ENCODE peak calls at places on chromosomes 1 and 21, in seven cellular contexts. F is tibial nerve, Z is IMR-90, K is Peyer's patch, S is ovary, B is breast epithelium, Q is adrenal gland. W is an unnamed sample.

GRCh38 chr1:39065542-39065941 is 39.4 kb downstream of the NDUFS5 start:
- DNase-seq in Z (no peak), B (no peak), F (no peak), Q (no peak), S (no peak), K (no peak), W (no peak)

GRCh38 chr1:236067854-236068454 is 3.1 kb upstream of the NID1 start:
- DNase-seq in Q (peak; percentile 40), Z (peak; percentile 79), B (no peak), F (no peak), K (no peak), S (no peak), W (no peak)

GRCh38 chr1:71135571-71135970 is 54.7 kb upstream of the ZRANB2 start:
- DNase-seq in B (no peak), K (no peak), Z (no peak), Q (no peak), S (no peak), F (no peak), W (no peak)

GRCh38 chr1:63858153-63858552 is 84.3 kb downstream of the ROR1 start:
- DNase-seq in Q (no peak), F (no peak), S (no peak), B (no peak), Z (no peak), K (no peak), W (no peak)

GRCh38 chr1:223706077-223706988 is 6.0 kb upstream of the CAPN2 start:
- DNase-seq in F (peak; percentile 29), B (no peak), K (no peak), Q (peak; percentile 37), S (peak; percentile 53), Z (peak; percentile 96), W (peak; percentile 42)

GRCh38 chr21:27564684-27565280 is 597.9 kb upstream of the ADAMTS5 start:
- DNase-seq in B (peak; percentile 22), Z (peak; percentile 70), F (peak; percentile 53), S (peak; percentile 18), Q (peak; percentile 60), K (no peak), W (peak; percentile 31)

GRCh38 chr1:198118136-198118535 is 38.7 kb upstream of the NEK7 start:
- DNase-seq in Q (peak; percentile 80), K (no peak), F (peak; percentile 71), Z (peak; percentile 99), S (peak; percentile 67), B (no peak), W (peak; percentile 9)

GRCh38 chr21:38955495-38955894 is 149.8 kb downstream of the ETS2 start:
- DNase-seq in B (no peak), Q (no peak), K (no peak), F (no peak), S (no peak), Z (peak; percentile 77), W (peak; percentile 72)

GRCh38 chr1:83104558-83104957 is 894.4 kb downstream of the TTLL7 start:
- DNase-seq in F (no peak), B (no peak), S (no peak), K (no peak), Z (no peak), Q (no peak), W (no peak)
- H3K4me3 ChIP-seq in F (no peak overlapping the region), B (no peak overlapping the region), S (no peak overlapping the region), K (no peak overlapping the region), Z (no peak overlapping the region), Q (no peak overlapping the region), W (no peak overlapping the region)

DNA sequence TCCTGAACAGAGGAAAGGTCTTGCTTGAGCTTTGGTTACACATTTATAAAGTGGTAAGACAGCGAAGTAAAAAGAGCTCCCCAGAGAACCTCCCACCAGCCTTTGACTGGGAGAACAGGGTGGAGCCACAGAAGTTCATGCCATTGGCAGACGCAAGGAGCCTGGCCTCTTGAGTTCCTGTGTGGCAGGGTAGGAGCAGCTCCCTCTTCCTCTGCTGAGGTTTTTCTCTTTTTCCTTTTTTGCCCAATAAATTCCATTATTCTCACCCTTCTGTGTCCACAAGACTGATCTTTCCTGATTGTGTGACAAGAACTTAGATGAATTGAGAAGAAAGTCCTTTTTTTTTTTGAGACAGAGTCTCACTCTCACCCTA is 4.3 kb downstream of the THEM4 start:
- DNase-seq in Q (no peak), S (no peak), Z (no peak), B (no peak), K (peak; percentile 44), F (no peak), W (no peak)
- TF ChIP-seq POLR2A in Q (no peak), S (no peak), Z (no peak), B (no peak), K (no peak), F (no peak), W (no peak)

DNA sequence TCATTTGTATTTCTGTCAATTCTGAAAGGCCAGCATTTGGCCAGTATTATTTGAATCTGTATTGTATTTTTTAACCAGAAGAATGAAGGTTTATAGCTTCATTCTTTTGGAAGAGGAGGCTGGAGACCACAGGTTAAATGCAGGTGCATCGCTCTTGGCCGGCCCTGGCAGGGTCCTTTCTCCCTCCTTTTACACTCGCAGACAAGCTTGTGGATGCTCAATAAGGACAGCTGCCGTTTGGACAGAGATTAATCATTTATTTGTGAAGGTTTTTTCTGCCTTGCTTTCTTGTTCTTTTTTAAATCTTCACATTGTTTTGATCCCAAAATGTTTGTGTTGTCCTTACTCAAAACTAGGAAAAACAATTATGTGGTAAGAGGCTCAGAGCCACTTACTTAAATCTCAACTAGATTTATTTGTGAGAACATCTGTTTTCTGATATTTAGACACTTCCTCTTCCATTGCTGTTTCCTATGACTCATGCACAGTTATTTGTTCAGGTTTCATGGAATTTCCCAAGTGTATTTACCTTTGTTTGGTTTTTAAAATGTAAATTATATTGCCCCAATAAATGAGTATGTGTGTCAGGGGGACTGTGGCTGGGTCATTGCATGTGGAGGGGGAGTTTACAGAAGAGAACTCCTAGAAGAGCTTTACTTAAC is 46.7 kb upstream of the LAMC2 start:
- DNase-seq in S (no peak), F (no peak), B (no peak), K (no peak), Z (peak; percentile 67), Q (no peak), W (no peak)
- H3K27ac ChIP-seq in S (no peak overlapping the region), F (peak overlapping the region; percentile 83), B (peak overlapping the region; percentile 83), K (no peak overlapping the region), Z (no peak overlapping the region), Q (no peak overlapping the region), W (peak overlapping the region; percentile 66)

GRCh38 chr1:163036661-163037060 is 32.5 kb upstream of the RGS4 start:
- DNase-seq in Z (peak; percentile 29), K (no peak), Q (no peak), S (no peak), B (no peak), F (no peak), W (no peak)

GRCh38 chr1:163038928-163039327 is 30.2 kb upstream of the RGS4 start:
- DNase-seq in K (no peak), B (no peak), Q (no peak), F (no peak), Z (no peak), S (no peak), W (no peak)

GRCh38 chr1:163039694-163040093 is 29.5 kb upstream of the RGS4 start:
- DNase-seq in S (no peak), Q (no peak), Z (no peak), B (no peak), F (no peak), K (no peak), W (no peak)

DNA sequence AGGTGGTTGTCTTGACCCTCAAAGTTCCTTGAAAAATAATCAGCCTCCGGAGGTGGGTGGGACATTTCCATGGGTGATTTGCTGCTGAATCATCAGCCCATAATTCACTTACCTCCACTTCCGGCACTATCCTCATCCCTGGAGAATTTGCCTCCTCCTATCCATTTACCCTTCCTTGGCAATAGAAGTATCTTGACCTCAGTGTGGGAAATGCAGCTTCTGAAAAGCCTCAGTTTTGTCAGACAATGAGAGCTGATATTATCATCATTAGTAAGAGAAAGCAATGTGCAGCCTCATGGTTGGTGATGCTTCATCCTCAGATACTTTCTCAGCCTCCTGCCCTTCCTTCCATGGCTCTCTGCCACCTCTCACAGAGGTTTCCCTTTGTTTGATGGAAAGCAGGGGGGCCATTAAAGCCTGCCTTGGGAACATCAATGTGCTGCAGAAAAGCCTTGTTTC is 33.3 kb upstream of the RGS4 start:
- DNase-seq in S (no peak), K (no peak), B (no peak), F (no peak), Q (no peak), Z (peak; percentile 96), W (no peak)
- H3K4me3 ChIP-seq in S (no peak overlapping the region), K (no peak overlapping the region), B (no peak overlapping the region), F (no peak overlapping the region), Q (no peak overlapping the region), Z (no peak overlapping the region), W (no peak overlapping the region)

GRCh38 chr1:109251277-109252166 is 2.2 kb downstream of the CELSR2 start:
- DNase-seq in B (no peak), K (no peak), S (no peak), Q (no peak), Z (no peak), F (no peak), W (no peak)
- TF ChIP-seq POLR2A in B (no peak), K (no peak), S (no peak), Q (no peak), Z (no peak), F (no peak), W (no peak)

GRCh38 chr1:167453156-167453555 is 65.2 kb downstream of the CD247 start:
- DNase-seq in K (no peak), Z (no peak), F (no peak), Q (peak; percentile 36), B (no peak), S (no peak), W (no peak)
- H3K27ac ChIP-seq in K (no peak overlapping the region), Z (no peak overlapping the region), F (no peak overlapping the region), Q (no peak overlapping the region), B (no peak overlapping the region), S (no peak overlapping the region), W (no peak overlapping the region)

GRCh38 chr1:24414884-24415333 is 693 bp upstream of the NIPAL3 start:
- DNase-seq in S (no peak), K (no peak), Q (no peak), B (no peak), F (no peak), Z (no peak), W (no peak)
- H3K4me3 ChIP-seq in S (peak overlapping the region; percentile 48), K (peak overlapping the region; percentile 71), Q (no peak overlapping the region), B (peak overlapping the region; percentile 75), F (peak overlapping the region; percentile 68), Z (no peak overlapping the region), W (peak overlapping the region; percentile 68)

W was measured in transverse colon.